ENCODE peak calls at places on chromosomes 7 and 10, in seven cellular contexts. M is HCT116, D is foreskin fibroblast, X is OCI-LY7, Z is heart right ventricle, F is stomach, K is AG04450. U is an unnamed sample.

GRCh38 chr7:84200859-84201258 is 6.3 kb upstream of the SEMA3A start:
- DNase-seq in M (no peak), D (no peak), X (no peak), Z (no peak), F (no peak), K (peak; percentile 36), U (no peak)

GRCh38 chr7:46710927-46711326 is 789.9 kb upstream of the IGFBP3 start:
- DNase-seq in M (no peak), D (peak; percentile 36), X (no peak), Z (no peak), F (no peak), K (no peak), U (no peak)

GRCh38 chr10:96306516-96306915 is 2.3 kb downstream of the DNTT start:
- DNase-seq in M (no peak), D (no peak), X (peak; percentile 88), Z (peak; percentile 49), F (no peak), K (no peak), U (peak; percentile 75)

GRCh38 chr7:75905785-75906604 is 9.0 kb upstream of the POR start:
- DNase-seq in M (no peak), D (peak; percentile 85), X (no peak), Z (peak; percentile 25), F (peak; percentile 58), K (no peak), U (peak; percentile 89)

GRCh38 chr10:123146013-123146891 is 1.7 kb upstream of the HMX2 start:
- DNase-seq in M (no peak), D (no peak), X (no peak), Z (no peak), F (no peak), K (no peak), U (no peak)

GRCh38 chr10:129523031-129523722 is 56.1 kb downstream of the MGMT start:
- DNase-seq in M (no peak), D (no peak), X (no peak), Z (no peak), F (peak; percentile 9), K (no peak), U (no peak)

GRCh38 chr7:31860925-31861324 is 173.9 kb downstream of the PPP1R17 start:
- DNase-seq in M (no peak), D (no peak), X (no peak), Z (no peak), F (no peak), K (no peak), U (no peak)

GRCh38 chr10:4431114-4431862 is 394.7 kb upstream of the AKR1E2 start:
- DNase-seq in M (peak; percentile 70), D (peak; percentile 32), X (no peak), Z (no peak), F (no peak), K (peak; percentile 65), U (no peak)

GRCh38 chr7:118949031-118949430 is 724.5 kb downstream of the ANKRD7 start:
- DNase-seq in M (no peak), D (no peak), X (no peak), Z (no peak), F (no peak), K (no peak), U (no peak)

GRCh38 chr7:79337722-79338121 is 115.7 kb downstream of the MAGI2 start:
- DNase-seq in M (no peak), D (no peak), X (no peak), Z (no peak), F (no peak), K (no peak), U (no peak)

GRCh38 chr7:45921699-45922519 is 837 bp upstream of the IGFBP3 start:
- DNase-seq in M (peak; percentile 44), D (peak; percentile 65), X (peak; percentile 4), Z (peak; percentile 78), F (no peak), K (no peak), U (peak; percentile 84)

GRCh38 chr7:92880212-92881090 is 44.1 kb upstream of the CDK6 start:
- DNase-seq in M (peak; percentile 4), D (no peak), X (peak; percentile 22), Z (no peak), F (no peak), K (no peak), U (no peak)

GRCh38 chr7:153036396-153037063 is 277.0 kb downstream of the ACTR3B start:
- DNase-seq in M (no peak), D (no peak), X (no peak), Z (no peak), F (no peak), K (no peak), U (no peak)

GRCh38 chr7:70092314-70093303 is 494.3 kb downstream of the AUTS2 start:
- DNase-seq in M (no peak), D (no peak), X (no peak), Z (peak; percentile 14), F (no peak), K (no peak), U (peak; percentile 12)

GRCh38 chr7:118080947-118081346 is 103.0 kb upstream of the LSM8 start:
- DNase-seq in M (peak; percentile 69), D (no peak), X (no peak), Z (no peak), F (no peak), K (peak; percentile 11), U (no peak)

GRCh38 chr10:16853201-16853600 is 36.0 kb upstream of the RSU1 start:
- DNase-seq in M (peak; percentile 15), D (peak; percentile 33), X (no peak), Z (no peak), F (no peak), K (no peak), U (no peak)

GRCh38 chr10:5840314-5841307 is 27.4 kb upstream of the GDI2 start:
- DNase-seq in M (no peak), D (no peak), X (peak; percentile 98), Z (peak; percentile 22), F (no peak), K (no peak), U (peak; percentile 63)

GRCh38 chr7:2729893-2730716 is 42.1 kb downstream of the AMZ1 start:
- DNase-seq in M (no peak), D (no peak), X (no peak), Z (no peak), F (peak; percentile 24), K (no peak), U (peak; percentile 32)
- H3K4me3 ChIP-seq in M (no peak overlapping the region), D (no peak overlapping the region), X (no peak overlapping the region), Z (no peak overlapping the region), F (peak overlapping the region; percentile 1), K (no peak overlapping the region), U (no peak overlapping the region)

DNA sequence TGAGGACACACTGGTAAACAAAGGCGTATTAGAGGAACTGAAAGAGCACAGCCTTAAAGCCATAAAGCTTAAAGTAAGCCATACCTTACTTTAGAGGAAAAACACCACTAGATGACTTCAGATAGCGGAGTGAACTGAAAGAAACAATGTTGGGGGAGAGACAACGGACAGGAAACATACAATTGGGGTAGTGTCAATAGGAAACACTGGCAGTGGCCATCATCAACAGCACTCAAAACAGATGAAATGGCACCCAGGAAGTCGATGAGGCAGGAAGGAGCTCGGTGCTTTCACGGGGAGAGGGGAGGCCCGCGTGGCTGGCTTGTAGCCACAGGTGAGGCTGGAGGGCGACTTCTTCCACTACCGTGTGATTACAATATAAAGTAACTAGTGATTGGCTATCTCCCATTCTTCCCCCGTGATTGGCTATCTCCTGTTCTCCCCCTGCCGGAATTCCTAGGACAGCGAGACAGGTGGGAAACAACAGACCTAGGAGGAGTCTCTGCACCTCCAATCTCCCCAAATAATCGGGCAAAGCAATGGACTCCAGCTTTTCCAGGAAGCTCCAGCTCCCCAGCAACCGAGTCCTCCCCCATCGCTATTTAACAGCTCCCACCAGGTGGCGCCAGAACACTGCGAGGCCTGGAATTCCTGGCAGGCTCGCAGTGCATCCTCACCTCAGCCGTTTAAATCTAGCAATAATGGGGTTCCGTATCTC is 2.4 kb upstream of the TAS2R38 start:
- DNase-seq in M (peak; percentile 60), D (no peak), X (peak; percentile 71), Z (peak; percentile 55), F (peak; percentile 84), K (no peak), U (peak; percentile 59)
- H3K4me3 ChIP-seq in M (peak overlapping the region; percentile 30), D (no peak overlapping the region), X (peak overlapping the region; percentile 54), Z (peak overlapping the region; percentile 43), F (peak overlapping the region; percentile 30), K (no peak overlapping the region), U (peak overlapping the region; percentile 12)

DNA sequence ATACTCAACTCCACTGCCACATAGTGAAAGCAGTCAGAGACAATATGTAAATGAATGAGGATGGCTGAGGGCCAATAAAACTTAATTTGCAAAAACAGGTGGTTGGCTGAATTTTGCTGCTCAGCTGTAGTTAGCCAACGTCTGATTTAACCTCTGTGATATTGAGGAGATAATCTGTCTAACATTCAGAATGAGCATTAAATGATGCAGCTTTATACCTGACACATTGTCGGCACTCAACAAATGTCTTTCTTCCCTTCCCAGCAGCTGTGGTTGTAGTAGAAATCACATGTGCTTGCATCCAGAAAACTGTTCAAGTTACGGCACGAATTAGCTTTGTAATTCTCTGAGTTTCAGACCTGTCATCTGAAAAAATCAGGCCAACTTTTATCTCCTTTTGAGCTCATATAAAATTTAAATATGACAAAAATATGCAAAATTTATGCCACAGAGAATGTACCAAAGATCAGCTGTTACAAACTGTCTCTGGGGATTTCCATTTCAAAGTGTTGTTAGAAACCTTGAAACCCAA is 1239.7 kb downstream of the GATA3 start:
- DNase-seq in M (no peak), D (no peak), X (no peak), Z (no peak), F (no peak), K (no peak), U (no peak)
- H3K4me3 ChIP-seq in M (no peak overlapping the region), D (no peak overlapping the region), X (no peak overlapping the region), Z (no peak overlapping the region), F (no peak overlapping the region), K (no peak overlapping the region), U (no peak overlapping the region)

DNA sequence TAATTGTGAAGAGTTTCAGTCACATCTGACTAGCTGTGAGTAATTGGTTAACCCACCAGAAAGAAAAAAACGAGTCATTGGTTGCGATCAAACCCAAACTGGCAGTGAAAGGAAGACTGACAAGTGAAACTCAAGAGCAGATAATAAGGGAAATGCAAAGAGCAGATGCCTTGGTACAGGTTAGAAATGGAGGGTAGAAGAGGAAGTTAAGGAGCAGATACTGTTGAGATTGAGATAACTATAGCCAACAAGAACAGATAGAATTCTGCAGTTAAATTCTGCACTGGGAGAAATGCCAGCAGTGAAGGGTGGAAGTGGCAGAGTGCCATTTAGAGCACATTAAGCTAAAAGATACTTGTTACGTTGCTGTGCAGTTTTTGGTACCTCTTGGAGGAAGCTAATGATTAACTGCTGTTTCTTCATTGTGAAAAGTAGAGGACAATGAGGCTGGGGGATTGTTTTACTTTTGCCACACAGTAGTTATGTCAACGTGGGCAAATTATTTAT is 65.8 kb downstream of the CDK13 start:
- DNase-seq in M (no peak), D (peak; percentile 4), X (peak; percentile 7), Z (no peak), F (no peak), K (no peak), U (no peak)
- H3K4me3 ChIP-seq in M (no peak overlapping the region), D (no peak overlapping the region), X (no peak overlapping the region), Z (no peak overlapping the region), F (no peak overlapping the region), K (no peak overlapping the region), U (no peak overlapping the region)

GRCh38 chr10:112374724-112375541 is 1.0 kb downstream of the ACSL5 start:
- DNase-seq in M (peak; percentile 88), D (no peak), X (peak; percentile 51), Z (no peak), F (no peak), K (no peak), U (no peak)
- H3K4me3 ChIP-seq in M (peak overlapping the region; percentile 38), D (no peak overlapping the region), X (peak overlapping the region; percentile 80), Z (peak overlapping the region; percentile 64), F (peak overlapping the region; percentile 55), K (no peak overlapping the region), U (peak overlapping the region; percentile 59)

GRCh38 chr10:1311707-1312106 is 255.5 kb downstream of the WDR37 start:
- DNase-seq in M (no peak), D (no peak), X (no peak), Z (no peak), F (no peak), K (no peak), U (no peak)
- H3K4me3 ChIP-seq in M (no peak overlapping the region), D (no peak overlapping the region), X (no peak overlapping the region), Z (no peak overlapping the region), F (no peak overlapping the region), K (no peak overlapping the region), U (no peak overlapping the region)